ENCODE peak calls at places on chromosomes 4 and X, in five cellular contexts. D is heart right ventricle; J is heart left ventricle; N is HepG2; Y is CD8-positive, alpha-beta T cell. I is an unnamed sample. For H3K4me1, the result is how much of the 10 kb centered on the place peaks cover.

GRCh38 chr4:119035941-119036737 is 99.5 kb upstream of the MYOZ2 start:
- DNase-seq in Y (no peak), J (no peak), D (no peak), N (no peak), I (no peak)

GRCh38 chr4:184250795-184251679 is 33.4 kb upstream of the ENPP6 start:
- DNase-seq in Y (no peak), D (no peak), J (no peak), N (peak), I (peak)

GRCh38 chrX:68440940-68441339 is 7.6 kb upstream of the OPHN1 start:
- DNase-seq in N (peak), D (peak), Y (no peak), J (no peak), I (peak)

GRCh38 chr4:15348236-15348635 is 79.6 kb upstream of the C1QTNF7 start:
- DNase-seq in J (no peak), N (no peak), D (no peak), Y (no peak), I (no peak)

GRCh38 chr4:107349732-107350131 is 313.6 kb upstream of the DKK2 start:
- DNase-seq in N (no peak), J (no peak), Y (no peak), D (no peak), I (no peak)

GRCh38 chr4:46937493-46937892 is 28.4 kb upstream of the COX7B2 start:
- DNase-seq in J (no peak), Y (no peak), N (no peak), D (no peak), I (no peak)

GRCh38 chrX:119686087-119686639 is 6.8 kb downstream of the SEPTIN6 start:
- DNase-seq in Y (no peak), J (no peak), D (no peak), N (no peak), I (no peak)

GRCh38 chrX:107537815-107538214 is 88.4 kb downstream of the FRMPD3 start:
- DNase-seq in Y (no peak), N (peak), J (no peak), D (no peak), I (peak)

GRCh38 chr4:84582988-84583870 is at the start of gene CDS1:
- DNase-seq in D (peak), Y (no peak), N (no peak), J (peak), I (peak)

GRCh38 chrX:69093960-69094935 is 71.0 kb downstream of the PJA1 start:
- DNase-seq in D (no peak), J (no peak), N (peak), Y (no peak), I (peak)

GRCh38 chrX:17537652-17538301 is 162.8 kb downstream of the NHS start:
- DNase-seq in N (no peak), Y (no peak), D (no peak), J (no peak), I (peak)

GRCh38 chr4:94561249-94562024 is 109.7 kb downstream of the PDLIM5 start:
- DNase-seq in Y (no peak), J (no peak), N (no peak), D (no peak), I (no peak)

GRCh38 chrX:2549874-2550273 is 49.1 kb upstream of the DHRSX start:
- DNase-seq in J (no peak), D (no peak), N (no peak), Y (no peak), I (peak)

GRCh38 chr4:3860061-3860912 is 94.1 kb downstream of the ADRA2C start:
- DNase-seq in J (peak), D (no peak), N (no peak), Y (no peak), I (no peak)

GRCh38 chrX:1468250-1468772 is 15.6 kb upstream of the ASMTL start:
- DNase-seq in J (peak), D (no peak), Y (peak), N (no peak), I (no peak)

GRCh38 chrX:6227445-6227820 is 1.2 kb downstream of the NLGN4X start:
- DNase-seq in N (no peak), Y (no peak), J (no peak), D (no peak), I (no peak)

GRCh38 chrX:27808226-27808625 is 436 bp downstream of the MAGEB10 start:
- DNase-seq in Y (no peak), J (no peak), N (no peak), D (no peak), I (no peak)

GRCh38 chrX:9676311-9676710 is 89.3 kb downstream of the GPR143 start:
- DNase-seq in Y (no peak), N (no peak), D (no peak), J (no peak), I (no peak)

GRCh38 chr4:176534566-176534965 is 214.8 kb downstream of the SPCS3 start:
- DNase-seq in D (no peak), N (no peak), Y (no peak), J (no peak), I (no peak)

GRCh38 chr4:89868999-89869589 is 25.6 kb upstream of the MMRN1 start:
- DNase-seq in Y (no peak), D (no peak), J (no peak), N (no peak), I (no peak)

GRCh38 chr4:8719421-8719820 is 126.9 kb downstream of the CPZ start:
- DNase-seq in Y (no peak), D (no peak), J (no peak), N (no peak), I (no peak)

GRCh38 chr4:41851621-41852020 is 83.6 kb upstream of the TMEM33 start:
- DNase-seq in J (no peak), D (no peak), Y (no peak), N (no peak), I (no peak)

GRCh38 chrX:41718481-41719245 is 5.3 kb upstream of the GPR82 start:
- DNase-seq in Y (no peak), D (no peak), J (no peak), N (peak), I (no peak)

GRCh38 chr4:77385124-77385969 is 220.3 kb upstream of the CXCL13 start:
- DNase-seq in N (peak), D (peak), Y (peak), J (no peak), I (peak)

GRCh38 chrX:31070057-31070468 is 1.8 kb downstream of the FTHL17 start:
- DNase-seq in D (no peak), Y (no peak), N (no peak), J (no peak), I (no peak)

GRCh38 chr4:11724731-11725130 is 296.0 kb upstream of the HS3ST1 start:
- DNase-seq in N (no peak), Y (no peak), D (no peak), J (no peak), I (no peak)

GRCh38 chrX:136170109-136170800 is 22.9 kb downstream of the FHL1 start:
- DNase-seq in Y (no peak), J (no peak), D (no peak), N (no peak), I (peak)

GRCh38 chrX:69074726-69075125 is 90.5 kb downstream of the PJA1 start:
- DNase-seq in Y (no peak), D (no peak), J (no peak), N (no peak), I (no peak)

GRCh38 chr4:24856586-24856985 is 56.3 kb downstream of the CCDC149 start:
- DNase-seq in D (peak), N (no peak), Y (no peak), J (no peak), I (no peak)

GRCh38 chr4:30828290-30828926 is 108.2 kb downstream of the PCDH7 start:
- DNase-seq in N (no peak), Y (no peak), D (no peak), J (no peak), I (no peak)

GRCh38 chrX:16828126-16828908 is 41.8 kb downstream of the RBBP7 start:
- DNase-seq in J (no peak), D (no peak), Y (no peak), N (no peak), I (no peak)

GRCh38 chr4:69707807-69708206 is 52.6 kb downstream of the SULT1B1 start:
- DNase-seq in N (no peak), J (no peak), Y (no peak), D (no peak), I (peak)

GRCh38 chr4:17718471-17718870 is 63.0 kb downstream of the FAM184B start:
- DNase-seq in N (no peak), D (no peak), Y (no peak), J (no peak), I (no peak)

GRCh38 chr4:17722361-17722710 is 59.1 kb downstream of the FAM184B start:
- DNase-seq in D (no peak), N (no peak), J (no peak), Y (no peak), I (no peak)

GRCh38 chr4:17721496-17722360 is 59.7 kb downstream of the FAM184B start:
- DNase-seq in Y (no peak), D (no peak), N (no peak), J (no peak), I (no peak)

GRCh38 chr4:17717301-17717700 is 64.1 kb downstream of the FAM184B start:
- DNase-seq in D (no peak), J (no peak), N (no peak), Y (no peak), I (no peak)

DNA sequence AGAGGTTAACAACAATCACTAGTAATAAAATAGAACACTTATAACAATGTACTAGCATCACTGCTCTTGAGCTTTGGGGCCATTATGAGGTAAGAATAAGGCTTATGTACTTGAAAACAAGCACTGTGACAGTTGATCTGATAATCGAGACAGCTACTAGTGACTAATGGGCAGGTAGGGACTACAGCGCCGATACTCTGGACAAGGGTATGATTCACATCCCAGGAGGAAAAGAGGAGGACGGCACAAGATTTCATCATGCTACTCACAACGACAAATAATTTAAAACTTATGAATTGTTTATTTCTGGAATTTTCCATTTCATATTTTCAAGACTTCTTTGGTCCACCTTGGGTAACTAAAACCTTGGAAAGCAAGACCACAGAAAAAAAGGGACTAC is 62.3 kb downstream of the FAM184B start:
- DNase-seq in D (no peak), Y (no peak), N (no peak), J (no peak), I (no peak)
- H3K4me1 ChIP-seq in D (under half), Y (under half), N (under half), J (under half), I (under half)

GRCh38 chr4:185772391-185773093 is 39.5 kb downstream of the SORBS2 start:
- DNase-seq in N (no peak), J (no peak), Y (no peak), D (no peak), I (no peak)
- H3K4me3 ChIP-seq in N (no peak), J (peak), Y (no peak), D (peak), I (no peak)

DNA sequence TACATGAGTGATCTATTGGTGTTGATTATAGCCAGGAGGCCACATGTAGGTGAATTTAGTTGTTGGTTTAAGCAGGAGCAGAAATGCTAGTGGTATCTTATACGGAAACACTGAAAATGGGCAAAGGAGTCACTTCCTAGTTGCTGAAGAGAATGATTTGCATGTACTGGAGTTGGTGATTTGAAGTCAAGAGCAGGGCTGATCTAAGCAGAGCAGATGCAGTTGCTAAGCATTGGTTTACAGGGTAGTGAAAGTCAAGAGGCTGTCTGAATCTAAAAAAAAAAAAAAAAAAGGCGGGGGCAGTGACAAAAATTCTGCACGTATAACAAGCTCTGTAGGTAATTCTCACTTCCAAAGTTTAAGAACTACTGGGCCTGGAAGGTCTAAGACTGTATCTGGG is 90.4 kb upstream of the HPRT1 start:
- DNase-seq in Y (no peak), D (no peak), N (no peak), J (no peak), I (no peak)
- H3K4me1 ChIP-seq in Y (under half), D (under half), N (under half), J (under half), I (under half)

GRCh38 chrX:49037883-49038475 is 5.2 kb downstream of the TFE3 start:
- DNase-seq in Y (no peak), N (no peak), D (no peak), J (no peak), I (no peak)

GRCh38 chrX:49042581-49043219 is 457 bp downstream of the TFE3 start:
- DNase-seq in D (no peak), J (no peak), Y (no peak), N (no peak), I (no peak)

GRCh38 chrX:49040376-49040955 is 2.7 kb downstream of the TFE3 start:
- DNase-seq in N (no peak), D (no peak), J (no peak), Y (no peak), I (no peak)

GRCh38 chrX:49041683-49042529 is 1.3 kb downstream of the TFE3 start:
- DNase-seq in Y (no peak), N (no peak), J (no peak), D (no peak), I (no peak)

GRCh38 chrX:49039598-49040375 is 3.4 kb downstream of the TFE3 start:
- DNase-seq in J (peak), Y (no peak), N (peak), D (peak), I (peak)
- H3K4me3 ChIP-seq in J (peak), Y (no peak), N (peak), D (peak), I (no peak)

DNA sequence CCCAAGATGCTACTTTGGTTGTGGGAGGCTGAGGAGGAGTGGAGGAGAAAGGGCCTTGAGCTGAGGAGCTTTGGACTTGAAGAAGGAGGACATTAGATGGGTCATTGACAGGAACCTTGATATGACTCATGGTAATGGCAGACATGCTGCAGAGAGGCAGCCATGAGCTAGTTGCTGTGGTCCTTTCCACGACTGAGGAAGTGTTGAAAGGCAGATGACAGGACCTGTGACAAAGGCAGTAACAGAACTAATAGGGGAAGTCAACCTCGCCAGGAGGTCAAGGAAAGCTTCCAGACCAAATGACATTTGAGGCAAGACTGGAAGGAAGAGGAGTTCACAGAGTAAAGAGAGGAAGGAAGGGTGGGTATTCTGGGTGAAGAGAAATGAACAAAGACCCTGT is 7.6 kb upstream of the XPNPEP2 start:
- DNase-seq in J (no peak), N (no peak), Y (no peak), D (no peak), I (no peak)
- H3K4me1 ChIP-seq in J (under half), N (under half), Y (under half), D (under half), I (under half)

GRCh38 chr4:99025506-99025905 is 30.0 kb downstream of the METAP1 start:
- DNase-seq in D (no peak), Y (no peak), J (no peak), N (no peak), I (no peak)

GRCh38 chr4:99024481-99025275 is 29.2 kb downstream of the METAP1 start:
- DNase-seq in N (no peak), Y (no peak), J (no peak), D (no peak), I (peak)

GRCh38 chr4:99027304-99027703 is 31.8 kb downstream of the METAP1 start:
- DNase-seq in N (peak), D (no peak), Y (no peak), J (no peak), I (no peak)

GRCh38 chr4:99021386-99021785 is 25.9 kb downstream of the METAP1 start:
- DNase-seq in D (no peak), Y (no peak), N (no peak), J (no peak), I (no peak)

GRCh38 chr4:99022566-99022965 is 27.0 kb downstream of the METAP1 start:
- DNase-seq in Y (no peak), D (no peak), J (no peak), N (no peak), I (no peak)
- H3K4me3 ChIP-seq in Y (no peak), D (no peak), J (no peak), N (peak), I (no peak)